ENCODE peak calls at places on chromosomes 6 and 20, in nine cellular contexts. A is Caco-2, L is neural progenitor cell, R is coronary artery, Y is lower leg skin, U is left lung, I is GM10248, N is WTC11, B is mucosa of descending colon. X is an unnamed sample.

GRCh38 chr6:34144581-34145160 is 1.2 kb downstream of the GRM4 start:
- DNase-seq in A (no peak), L (peak), R (no peak), Y (no peak), U (no peak), I (no peak), N (no peak), B (no peak), X (no peak)

GRCh38 chr6:89120371-89120770 is 2.5 kb upstream of the SRSF12 start:
- DNase-seq in A (no peak), L (no peak), R (no peak), Y (no peak), U (no peak), I (no peak), N (no peak), B (no peak), X (no peak)

GRCh38 chr6:43495409-43495941 is 14.7 kb downstream of the LRRC73 start:
- DNase-seq in A (no peak), L (no peak), R (no peak), Y (no peak), U (no peak), I (no peak), N (no peak), B (no peak), X (no peak)

GRCh38 chr6:52547647-52548352 is 29.1 kb downstream of the TRAM2 start:
- DNase-seq in A (no peak), L (no peak), R (no peak), Y (no peak), U (no peak), I (no peak), N (no peak), B (peak), X (no peak)

GRCh38 chr6:43149260-43149659 is 21.8 kb upstream of the SRF start:
- DNase-seq in A (no peak), L (no peak), R (no peak), Y (no peak), U (no peak), I (no peak), N (no peak), B (no peak), X (no peak)

GRCh38 chr6:73134588-73134987 is 90.7 kb downstream of the KHDC1L start:
- DNase-seq in A (peak), L (peak), R (no peak), Y (no peak), U (no peak), I (no peak), N (peak), B (peak), X (peak)

GRCh38 chr6:106082735-106083398 is 3.3 kb upstream of the PRDM1 start:
- DNase-seq in A (no peak), L (no peak), R (no peak), Y (no peak), U (no peak), I (no peak), N (no peak), B (no peak), X (no peak)

GRCh38 chr6:20098267-20098876 is 113.9 kb downstream of the MBOAT1 start:
- DNase-seq in A (no peak), L (no peak), R (no peak), Y (no peak), U (no peak), I (no peak), N (no peak), B (no peak), X (no peak)

GRCh38 chr20:46049190-46049589 is 20.2 kb downstream of the SLC12A5 start:
- DNase-seq in A (no peak), L (no peak), R (no peak), Y (no peak), U (no peak), I (no peak), N (no peak), B (no peak), X (no peak)

GRCh38 chr6:140977425-140977824 is 1155.3 kb upstream of the GJE1 start:
- DNase-seq in A (no peak), L (no peak), R (no peak), Y (no peak), U (no peak), I (no peak), N (no peak), B (no peak), X (no peak)

GRCh38 chr6:157241411-157241979 is 81.8 kb downstream of the TMEM242 start:
- DNase-seq in A (no peak), L (no peak), R (no peak), Y (no peak), U (no peak), I (no peak), N (no peak), B (peak), X (no peak)

GRCh38 chr6:105021399-105021798 is 64.5 kb downstream of the LIN28B start:
- DNase-seq in A (no peak), L (no peak), R (no peak), Y (no peak), U (no peak), I (no peak), N (no peak), B (no peak), X (no peak)

GRCh38 chr20:2470051-2470431 is 548 bp downstream of the SNRPB start:
- DNase-seq in A (peak), L (peak), R (no peak), Y (peak), U (peak), I (peak), N (no peak), B (no peak), X (no peak)

GRCh38 chr20:7629880-7630279 is 310.4 kb downstream of the HAO1 start:
- DNase-seq in A (no peak), L (no peak), R (no peak), Y (no peak), U (no peak), I (no peak), N (no peak), B (no peak), X (no peak)

GRCh38 chr20:24746351-24746685 is 202.8 kb upstream of the CST7 start:
- DNase-seq in A (peak), L (no peak), R (no peak), Y (peak), U (peak), I (no peak), N (peak), B (peak), X (no peak)

GRCh38 chr6:55839080-55839479 is 36.3 kb downstream of the BMP5 start:
- DNase-seq in A (no peak), L (no peak), R (no peak), Y (no peak), U (no peak), I (no peak), N (no peak), B (no peak), X (no peak)

GRCh38 chr6:33860706-33861474 is 57.1 kb upstream of the MLN start:
- DNase-seq in A (no peak), L (no peak), R (no peak), Y (no peak), U (no peak), I (no peak), N (no peak), B (no peak), X (no peak)

GRCh38 chr20:20492521-20493334 is 124.8 kb downstream of the INSM1 start:
- DNase-seq in A (no peak), L (peak), R (no peak), Y (no peak), U (no peak), I (no peak), N (peak), B (no peak), X (no peak)

GRCh38 chr20:29689411-29690225 is 1567.8 kb upstream of the DEFB115 start:
- DNase-seq in A (peak), L (no peak), R (peak), Y (peak), U (no peak), I (no peak), N (no peak), B (no peak), X (no peak)

GRCh38 chr6:165628955-165629354 is 34.1 kb downstream of the PDE10A start:
- DNase-seq in A (no peak), L (no peak), R (no peak), Y (no peak), U (no peak), I (no peak), N (no peak), B (no peak), X (no peak)

GRCh38 chr6:165621950-165622349 is 41.1 kb downstream of the PDE10A start:
- DNase-seq in A (no peak), L (no peak), R (no peak), Y (no peak), U (no peak), I (no peak), N (no peak), B (no peak), X (no peak)

GRCh38 chr6:165627366-165627765 is 35.7 kb downstream of the PDE10A start:
- DNase-seq in A (no peak), L (no peak), R (no peak), Y (no peak), U (no peak), I (no peak), N (no peak), B (no peak), X (no peak)

GRCh38 chr6:165626711-165627110 is 36.3 kb downstream of the PDE10A start:
- DNase-seq in A (no peak), L (no peak), R (no peak), Y (no peak), U (no peak), I (no peak), N (no peak), B (no peak), X (no peak)

GRCh38 chr6:165624871-165625639 is 38.0 kb downstream of the PDE10A start:
- DNase-seq in A (no peak), L (no peak), R (no peak), Y (no peak), U (no peak), I (no peak), N (no peak), B (no peak), X (no peak)
- TF ChIP-seq CTCF in A (no peak), L (no peak), R (no peak), Y (no peak), U (no peak), I (no peak), N (no peak), B (no peak), X (no peak)

DNA sequence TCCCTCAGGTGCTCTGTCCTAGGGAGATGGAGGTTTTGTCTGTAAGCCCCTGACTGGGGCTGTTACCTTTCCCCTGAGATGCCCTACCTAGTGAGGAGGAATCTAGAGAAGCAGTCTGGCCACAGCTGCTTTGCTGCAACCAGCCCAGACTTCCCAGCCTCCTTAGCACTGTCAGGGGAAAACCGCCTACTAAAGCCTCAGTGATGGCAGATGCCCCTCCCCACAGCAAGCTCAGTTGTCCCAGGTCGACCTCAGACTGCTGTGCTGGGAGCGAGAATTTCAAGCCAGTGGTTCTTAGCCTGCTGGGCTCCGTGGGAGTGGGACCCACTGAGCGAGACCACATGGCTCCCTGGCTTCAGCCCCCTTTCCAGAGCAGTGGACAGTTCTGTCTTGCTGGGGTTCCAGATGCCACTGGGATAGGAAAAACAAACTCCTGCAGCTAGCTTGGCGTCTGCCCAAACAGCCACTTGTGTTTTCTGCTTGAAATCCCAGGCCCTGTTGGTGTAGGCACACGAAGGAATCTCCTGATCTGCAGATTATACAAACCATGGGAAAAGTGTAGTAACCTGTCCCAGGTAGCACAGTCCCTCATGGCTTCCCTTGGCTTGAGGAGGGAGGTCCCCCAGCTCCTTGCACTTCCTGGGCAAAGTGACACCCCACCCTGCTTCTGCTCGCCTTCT is 146.4 kb upstream of the PROKR2 start:
- DNase-seq in A (no peak), L (no peak), R (no peak), Y (no peak), U (no peak), I (no peak), N (no peak), B (no peak), X (no peak)
- TF ChIP-seq CTCF in A (no peak), L (no peak), R (no peak), Y (no peak), U (no peak), I (no peak), N (no peak), B (no peak), X (no peak)

DNA sequence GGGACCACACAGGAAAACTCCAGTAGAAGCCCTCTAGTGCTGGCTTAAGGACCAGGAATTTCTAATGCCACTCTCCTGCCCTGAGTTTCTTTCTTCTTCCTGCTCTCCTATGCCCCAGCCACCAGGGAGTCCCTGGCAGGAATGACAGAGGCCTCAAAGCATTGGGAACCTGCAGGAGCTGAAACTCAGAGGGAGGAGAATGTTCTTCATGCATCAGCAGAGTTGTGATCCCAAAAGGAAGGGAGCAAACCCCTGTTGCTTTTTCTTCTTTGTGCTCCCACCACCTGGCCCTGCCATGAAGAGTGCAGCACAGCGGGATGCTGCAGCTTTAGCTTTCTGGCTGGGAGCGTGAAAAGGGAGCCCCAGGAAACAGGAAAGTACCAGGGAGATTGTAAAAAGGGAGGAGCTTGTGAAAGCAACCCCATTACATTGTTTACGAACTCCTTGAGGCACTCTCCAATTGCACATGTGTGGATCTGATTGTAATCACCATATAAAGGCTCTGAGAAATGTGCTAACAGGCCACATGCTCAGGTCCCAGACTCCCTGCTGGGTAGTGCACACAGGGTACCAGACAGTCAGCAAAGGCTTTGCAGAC is 34.7 kb upstream of the FKBP1A start:
- DNase-seq in A (no peak), L (peak), R (peak), Y (no peak), U (no peak), I (no peak), N (peak), B (no peak), X (no peak)
- TF ChIP-seq CTCF in A (no peak), L (peak), R (no peak), Y (no peak), U (no peak), I (no peak), N (no peak), B (no peak), X (no peak)

GRCh38 chr6:31008165-31008564 is 2.1 kb upstream of the MUC22 start:
- DNase-seq in A (no peak), L (no peak), R (no peak), Y (no peak), U (no peak), I (no peak), N (peak), B (no peak), X (no peak)
- TF ChIP-seq CTCF in A (no peak), L (peak), R (no peak), Y (no peak), U (no peak), I (no peak), N (no peak), B (no peak), X (no peak)

GRCh38 chr20:60270341-60270740 is 312.1 kb downstream of the CDH26 start:
- DNase-seq in A (no peak), L (no peak), R (no peak), Y (no peak), U (no peak), I (no peak), N (no peak), B (no peak), X (no peak)

GRCh38 chr20:60272790-60273189 is 314.6 kb downstream of the CDH26 start:
- DNase-seq in A (no peak), L (no peak), R (no peak), Y (no peak), U (no peak), I (no peak), N (no peak), B (no peak), X (no peak)

GRCh38 chr20:60269571-60270162 is 311.4 kb downstream of the CDH26 start:
- DNase-seq in A (no peak), L (no peak), R (no peak), Y (no peak), U (no peak), I (no peak), N (no peak), B (no peak), X (no peak)

GRCh38 chr20:60268502-60268901 is 310.3 kb downstream of the CDH26 start:
- DNase-seq in A (no peak), L (no peak), R (no peak), Y (no peak), U (no peak), I (no peak), N (no peak), B (no peak), X (no peak)

GRCh38 chr20:60271597-60271996 is 313.4 kb downstream of the CDH26 start:
- DNase-seq in A (no peak), L (peak), R (no peak), Y (no peak), U (no peak), I (no peak), N (peak), B (no peak), X (no peak)
- TF ChIP-seq CTCF in A (peak), L (peak), R (no peak), Y (no peak), U (peak), I (no peak), N (no peak), B (no peak), X (no peak)

GRCh38 chr20:3696745-3697587 is 15.2 kb upstream of the ADAM33 start:
- DNase-seq in A (no peak), L (no peak), R (no peak), Y (no peak), U (no peak), I (no peak), N (no peak), B (no peak), X (no peak)

GRCh38 chr20:3698511-3699436 is 13.6 kb downstream of the SIGLEC1 start:
- DNase-seq in A (no peak), L (no peak), R (no peak), Y (no peak), U (no peak), I (no peak), N (no peak), B (no peak), X (no peak)

GRCh38 chr20:3697588-3698235 is 14.7 kb downstream of the SIGLEC1 start:
- DNase-seq in A (no peak), L (no peak), R (peak), Y (no peak), U (no peak), I (no peak), N (no peak), B (no peak), X (no peak)

GRCh38 chr20:3694864-3695263 is 13.1 kb upstream of the ADAM33 start:
- DNase-seq in A (no peak), L (no peak), R (no peak), Y (no peak), U (no peak), I (no peak), N (no peak), B (no peak), X (no peak)

DNA sequence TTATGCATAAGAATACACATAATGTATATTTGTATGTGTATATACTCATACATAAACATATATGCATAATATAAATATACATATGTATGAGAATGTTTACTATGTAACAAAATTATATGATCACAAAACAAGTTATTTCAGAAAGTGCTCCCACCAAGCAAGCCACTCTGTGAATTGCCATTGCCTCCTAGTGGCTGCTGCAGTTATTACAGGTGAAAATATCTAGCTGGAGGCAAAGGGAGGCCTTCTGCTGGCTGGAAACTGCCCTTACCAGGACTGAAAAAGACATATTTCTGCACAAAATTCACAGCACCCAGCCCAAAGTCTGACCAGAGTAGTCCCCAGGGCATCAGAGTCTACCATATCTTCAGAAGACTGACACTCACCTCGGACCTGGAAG is 14.4 kb upstream of the ADAM33 start:
- DNase-seq in A (no peak), L (no peak), R (no peak), Y (no peak), U (no peak), I (no peak), N (no peak), B (no peak), X (no peak)
- TF ChIP-seq CTCF in A (peak), L (peak), R (no peak), Y (no peak), U (no peak), I (peak), N (peak), B (no peak), X (no peak)

X was measured in activated B cell treated with CpG ODN at 0.5 μM for 24 hours.